ENCODE peak calls at places on chromosomes 4 and X, in five cellular contexts. M is colonic mucosa, L is MM.1S, F is uterus, U is cardiac muscle cell. N is an unnamed sample. For H3K27me3, the result is how much of the 10 kb centered on the place peaks cover.

GRCh38 chrX:151391722-151392121 is 5.3 kb upstream of the VMA21 start:
- DNase-seq in M (no peak), L (no peak), F (no peak), U (no peak), N (no peak)

GRCh38 chr4:155207534-155208257 is 740 bp upstream of the NPY2R start:
- DNase-seq in M (peak), L (no peak), F (no peak), U (peak), N (no peak)

GRCh38 chr4:30720656-30721352 is 635 bp downstream of the PCDH7 start:
- DNase-seq in M (peak), L (no peak), F (peak), U (peak), N (peak)

GRCh38 chrX:74421181-74422028 is at the start of gene SLC16A2:
- DNase-seq in M (peak), L (peak), F (peak), U (peak), N (peak)

GRCh38 chr4:23970193-23970850 is 80.5 kb upstream of the PPARGC1A start:
- DNase-seq in M (no peak), L (peak), F (no peak), U (no peak), N (no peak)

GRCh38 chrX:15207994-15208393 is 61.9 kb downstream of the ASB9 start:
- DNase-seq in M (no peak), L (no peak), F (no peak), U (no peak), N (no peak)

GRCh38 chr4:67918428-67918827 is 34.6 kb upstream of the TMPRSS11D start:
- DNase-seq in M (no peak), L (no peak), F (no peak), U (no peak), N (no peak)

GRCh38 chr4:128353791-128354190 is 66.2 kb upstream of the PGRMC2 start:
- DNase-seq in M (no peak), L (no peak), F (no peak), U (no peak), N (no peak)

GRCh38 chrX:132086717-132087116 is 41.1 kb downstream of the FRMD7 start:
- DNase-seq in M (no peak), L (no peak), F (no peak), U (no peak), N (no peak)

GRCh38 chrX:70455366-70456202 is 10.9 kb downstream of the DLG3 start:
- DNase-seq in M (peak), L (no peak), F (no peak), U (no peak), N (peak)

GRCh38 chr4:115720611-115721010 is 607.2 kb upstream of the NDST4 start:
- DNase-seq in M (no peak), L (no peak), F (no peak), U (no peak), N (no peak)

GRCh38 chrX:151359931-151360871 is 36.8 kb upstream of the VMA21 start:
- DNase-seq in M (peak), L (peak), F (no peak), U (peak), N (peak)

GRCh38 chrX:67544871-67545771 is 1.3 kb downstream of the AR start:
- DNase-seq in M (no peak), L (no peak), F (peak), U (no peak), N (peak)

GRCh38 chr4:173009129-173009823 is 159.3 kb upstream of the GALNT7 start:
- DNase-seq in M (no peak), L (no peak), F (no peak), U (no peak), N (no peak)

GRCh38 chrX:133868687-133869086 is 116.7 kb downstream of the GPC3 start:
- DNase-seq in M (no peak), L (peak), F (no peak), U (no peak), N (no peak)

GRCh38 chr4:145830699-145831098 is 107.9 kb downstream of the ZNF827 start:
- DNase-seq in M (no peak), L (peak), F (no peak), U (no peak), N (no peak)

GRCh38 chr4:19983072-19983471 is 268.6 kb upstream of the SLIT2 start:
- DNase-seq in M (no peak), L (no peak), F (no peak), U (no peak), N (no peak)

GRCh38 chr4:23237771-23238170 is 545.0 kb downstream of the GBA3 start:
- DNase-seq in M (no peak), L (no peak), F (no peak), U (no peak), N (peak)

GRCh38 chrX:80648023-80648422 is 161.7 kb downstream of the BRWD3 start:
- DNase-seq in M (no peak), L (no peak), F (no peak), U (peak), N (no peak)

GRCh38 chr4:67911128-67911527 is 27.3 kb upstream of the TMPRSS11D start:
- DNase-seq in M (no peak), L (no peak), F (no peak), U (no peak), N (no peak)

GRCh38 chr4:42280327-42281095 is 116.8 kb upstream of the SHISA3 start:
- DNase-seq in M (no peak), L (peak), F (no peak), U (peak), N (no peak)

GRCh38 chr4:8459867-8460453 is 19.4 kb downstream of the TRMT44 start:
- DNase-seq in M (peak), L (no peak), F (no peak), U (no peak), N (no peak)

GRCh38 chr4:139208404-139208945 is 31.5 kb upstream of the ELF2 start:
- DNase-seq in M (no peak), L (peak), F (peak), U (no peak), N (no peak)

GRCh38 chr4:38663021-38663800 is 788 bp upstream of the KLF3 start:
- DNase-seq in M (peak), L (no peak), F (peak), U (peak), N (no peak)

GRCh38 chrX:116281106-116281505 is 110.6 kb downstream of the AGTR2 start:
- DNase-seq in M (peak), L (no peak), F (no peak), U (no peak), N (no peak)

GRCh38 chrX:14027031-14027430 is 2.7 kb downstream of the GEMIN8 start:
- DNase-seq in M (no peak), L (no peak), F (no peak), U (no peak), N (peak)

GRCh38 chr4:37685726-37686372 is 327 bp downstream of the RELL1 start:
- DNase-seq in M (peak), L (peak), F (peak), U (peak), N (no peak)

GRCh38 chr4:42397635-42398447 is 553 bp downstream of the SHISA3 start:
- DNase-seq in M (no peak), L (peak), F (no peak), U (peak), N (no peak)

GRCh38 chr4:40844261-40844660 is 94.5 kb downstream of the NSUN7 start:
- DNase-seq in M (no peak), L (no peak), F (no peak), U (no peak), N (no peak)

GRCh38 chr4:128068927-128069326 is 7.8 kb downstream of the LARP1B start:
- DNase-seq in M (no peak), L (no peak), F (no peak), U (no peak), N (no peak)

GRCh38 chr4:183388021-183388420 is 56.4 kb upstream of the CDKN2AIP start:
- DNase-seq in M (no peak), L (no peak), F (no peak), U (no peak), N (no peak)

GRCh38 chr4:37653601-37654000 is 32.6 kb downstream of the RELL1 start:
- DNase-seq in M (no peak), L (no peak), F (no peak), U (no peak), N (no peak)

GRCh38 chr4:155952546-155952945 is 1.1 kb downstream of the CTSO start:
- DNase-seq in M (no peak), L (no peak), F (no peak), U (no peak), N (no peak)

GRCh38 chrX:113644426-113644825 is 803.8 kb upstream of the AMOT start:
- DNase-seq in M (no peak), L (no peak), F (no peak), U (no peak), N (no peak)

GRCh38 chrX:48107717-48108116 is 22.7 kb upstream of the SPACA5B start:
- DNase-seq in M (no peak), L (no peak), F (no peak), U (no peak), N (no peak)

GRCh38 chrX:119990995-119991787 is 47.6 kb upstream of the NKAP start:
- DNase-seq in M (no peak), L (no peak), F (no peak), U (no peak), N (peak)
- H3K27me3 ChIP-seq in M (under half), L (under half), F (under half), U (half or more), N (under half)

DNA sequence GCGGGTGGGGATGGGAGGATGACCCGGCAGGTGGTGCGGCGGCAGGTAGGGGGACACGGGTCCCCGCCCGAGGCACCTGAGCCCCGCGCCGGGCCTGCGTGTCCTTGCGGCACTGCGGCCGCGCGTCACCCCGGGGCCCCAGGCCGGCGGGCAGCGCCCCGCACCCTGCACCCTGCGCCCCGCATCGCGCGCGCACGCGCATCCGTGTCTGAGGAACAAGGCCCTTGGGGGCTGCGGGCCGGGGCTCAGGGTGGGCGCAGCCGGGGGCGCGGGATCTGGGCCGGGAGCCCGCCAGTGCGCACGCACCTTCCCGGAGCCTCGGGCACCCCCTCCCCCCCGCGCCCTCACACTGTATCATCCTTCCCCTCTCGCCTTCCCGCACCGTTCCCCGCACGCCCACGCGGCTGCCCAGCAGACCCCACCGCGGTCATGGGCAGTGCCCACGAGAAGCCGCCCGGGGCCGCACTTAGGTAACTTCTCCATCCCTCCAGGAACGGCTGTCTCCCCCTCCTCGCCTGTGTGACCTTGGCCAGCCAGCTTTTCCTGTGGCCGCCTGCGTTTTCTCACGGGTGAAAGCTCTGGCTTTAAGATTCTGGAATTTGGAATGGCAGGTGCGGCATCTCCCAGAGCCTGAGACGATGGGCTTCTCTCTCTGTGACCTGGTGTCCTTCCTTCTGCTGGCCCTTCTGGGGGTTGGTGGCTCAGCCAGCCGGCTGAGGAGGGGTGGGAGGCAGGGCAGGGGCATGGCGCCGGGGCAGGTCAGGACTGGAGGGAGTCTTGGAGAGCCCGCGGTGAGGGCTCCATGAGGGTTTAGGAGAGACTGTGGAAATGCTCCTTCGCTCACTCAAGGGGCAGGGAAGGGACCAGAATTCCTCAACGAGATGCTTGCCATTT is 746 bp downstream of the ATP2B3 start:
- DNase-seq in M (no peak), L (no peak), F (no peak), U (no peak), N (no peak)
- H3K27me3 ChIP-seq in M (under half), L (under half), F (under half), U (half or more), N (under half)

DNA sequence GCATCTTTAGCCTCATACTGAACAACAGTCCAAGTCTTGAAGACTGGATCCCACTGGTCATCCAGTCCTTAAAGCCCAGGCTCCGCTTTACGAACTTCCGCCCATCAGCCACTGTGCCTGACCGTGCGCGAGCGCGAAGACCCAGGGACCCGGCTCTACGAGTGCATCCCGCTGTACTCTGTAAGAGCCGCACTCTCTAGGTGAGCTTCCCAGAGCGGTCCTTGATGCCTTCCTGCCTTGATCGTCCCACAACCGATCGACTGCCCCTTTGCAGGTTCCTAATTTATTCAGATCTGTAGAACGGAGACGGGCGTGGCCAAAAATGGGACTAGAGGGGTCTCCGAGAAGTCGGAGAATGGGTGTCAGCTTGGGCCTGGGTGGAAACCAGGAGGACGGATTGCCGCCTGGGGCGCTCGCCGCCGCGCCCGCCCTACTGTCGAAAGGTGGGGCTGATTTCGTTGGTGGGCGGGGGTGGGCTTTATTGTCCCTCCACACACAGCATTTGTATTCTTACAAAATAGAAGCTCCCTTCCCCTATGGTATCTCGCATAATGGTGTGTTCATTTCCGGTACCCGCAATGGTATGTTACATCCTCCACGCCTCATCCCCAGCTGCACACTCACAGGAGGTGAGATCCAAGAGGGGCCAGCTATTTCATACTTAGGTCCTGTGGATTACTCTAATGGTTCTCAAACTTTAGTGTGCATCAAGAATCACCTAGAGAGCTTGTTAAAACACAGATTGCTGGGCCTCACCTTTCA is 42.3 kb upstream of the FAM156A start:
- DNase-seq in M (no peak), L (no peak), F (no peak), U (no peak), N (no peak)
- H3K27me3 ChIP-seq in M (under half), L (under half), F (under half), U (under half), N (under half)

DNA sequence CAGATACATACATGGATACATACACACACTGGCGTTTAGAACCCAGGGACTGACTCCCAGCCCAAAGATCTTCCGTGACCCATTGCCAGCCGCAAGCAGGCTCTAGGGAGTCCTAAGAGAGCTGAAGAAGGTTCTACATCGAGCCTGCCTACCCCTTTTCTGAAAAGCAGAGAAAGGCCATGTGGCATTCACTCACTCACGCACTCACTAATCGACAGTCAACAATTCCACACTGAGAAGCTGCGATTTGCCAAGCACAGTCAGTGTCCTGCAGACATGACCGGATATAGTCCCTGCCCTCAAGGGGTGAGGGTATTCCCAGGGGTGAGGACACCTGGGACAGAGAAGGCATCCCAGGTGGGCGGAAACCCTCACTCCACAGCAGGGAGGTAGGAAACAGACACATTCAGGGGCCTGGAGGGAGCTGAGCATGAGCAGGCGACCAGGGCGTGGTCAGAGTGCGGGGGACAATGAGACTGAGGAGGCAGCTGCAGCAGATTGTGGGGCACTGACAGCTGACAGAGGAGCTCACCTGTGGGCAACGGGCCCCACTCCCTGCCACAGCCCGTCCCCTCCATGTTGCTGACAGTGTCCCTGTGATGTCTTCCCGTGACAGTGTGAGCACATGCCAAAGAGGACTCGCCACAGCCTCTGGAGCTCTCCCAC is 13.2 kb upstream of the MAN2B2 start:
- DNase-seq in M (no peak), L (no peak), F (no peak), U (no peak), N (no peak)
- H3K27me3 ChIP-seq in M (under half), L (half or more), F (under half), U (half or more), N (under half)

DNA sequence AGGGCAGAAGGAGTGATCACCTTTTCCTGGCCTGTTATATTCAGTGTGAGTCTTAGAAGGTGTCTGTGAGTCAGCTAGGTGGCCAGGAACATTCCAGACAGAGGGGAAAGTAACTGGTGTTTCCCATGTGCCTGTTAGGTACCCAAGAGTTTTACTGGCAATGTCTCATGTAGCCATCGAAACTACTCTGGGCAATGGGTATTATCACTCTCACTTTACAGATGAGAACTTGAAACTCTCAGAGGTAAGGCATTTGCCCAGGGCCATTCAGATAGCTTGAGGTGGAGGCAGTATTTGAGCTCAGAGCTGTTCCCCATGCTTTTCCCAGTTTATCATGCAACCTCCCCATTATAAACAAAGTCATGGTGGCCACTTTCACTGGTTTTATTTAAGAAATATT is 80.4 kb upstream of the NHS start:
- DNase-seq in M (no peak), L (no peak), F (no peak), U (no peak), N (no peak)
- H3K27me3 ChIP-seq in M (under half), L (under half), F (under half), U (under half), N (under half)